ENCODE peak calls at places on chromosomes 11 and 22, in four cellular contexts. Z, M, J and T are unnamed samples. For H3K4me1, the result is how much of the 10 kb centered on the place peaks cover.

GRCh38 chr22:46897246-46897623 is 134.8 kb downstream of the TBC1D22A start:
- DNase-seq in Z (no peak), M (no peak), J (no peak), T (peak)

GRCh38 chr22:30424471-30425326 is 869 bp upstream of the MTFP1 start:
- DNase-seq in Z (no peak), M (peak), J (peak), T (peak)

GRCh38 chr11:129930306-129930705 is 34.9 kb upstream of the NFRKB start:
- DNase-seq in Z (no peak), M (no peak), J (no peak), T (no peak)

GRCh38 chr11:69122337-69122641 is 33.4 kb upstream of the SMIM38 start:
- DNase-seq in Z (no peak), M (no peak), J (no peak), T (no peak)

GRCh38 chr22:22026157-22026831 is 43.7 kb upstream of the TOP3B start:
- DNase-seq in Z (no peak), M (no peak), J (no peak), T (no peak)

GRCh38 chr11:85889676-85890579 is 34.7 kb downstream of the CCDC83 start:
- DNase-seq in Z (no peak), M (no peak), J (no peak), T (no peak)

GRCh38 chr11:20031155-20032001 is 128.9 kb downstream of the DBX1 start:
- DNase-seq in Z (no peak), M (no peak), J (no peak), T (no peak)

GRCh38 chr11:11931461-11932055 is 76.9 kb downstream of the DKK3 start:
- DNase-seq in Z (no peak), M (no peak), J (no peak), T (no peak)

GRCh38 chr11:90222459-90223247 is at the start of gene CHORDC1:
- DNase-seq in Z (peak), M (peak), J (peak), T (peak)

GRCh38 chr11:71490731-71491390 is 36.2 kb upstream of the KRTAP5-7 start:
- DNase-seq in Z (no peak), M (peak), J (peak), T (no peak)

GRCh38 chr22:44620129-44620840 is 81.7 kb upstream of the PRR5 start:
- DNase-seq in Z (no peak), M (peak), J (peak), T (peak)

GRCh38 chr11:15507592-15507991 is 392.9 kb downstream of the INSC start:
- DNase-seq in Z (no peak), M (no peak), J (no peak), T (no peak)

GRCh38 chr11:9704037-9704436 is 40.2 kb downstream of the SWAP70 start:
- DNase-seq in Z (no peak), M (no peak), J (no peak), T (no peak)

GRCh38 chr11:61601512-61601911 is 20.6 kb upstream of the SYT7 start:
- DNase-seq in Z (no peak), M (no peak), J (no peak), T (no peak)

GRCh38 chr22:21796863-21797262 is 61.3 kb upstream of the YPEL1 start:
- DNase-seq in Z (no peak), M (no peak), J (no peak), T (no peak)

GRCh38 chr11:3954448-3955298 is 99.2 kb downstream of the STIM1 start:
- DNase-seq in Z (no peak), M (no peak), J (no peak), T (no peak)

GRCh38 chr11:65366340-65366773 is 11.8 kb downstream of the TIGD3 start:
- DNase-seq in Z (no peak), M (no peak), J (no peak), T (no peak)

GRCh38 chr11:29119116-29119515 is 897.7 kb downstream of the KCNA4 start:
- DNase-seq in Z (no peak), M (no peak), J (no peak), T (no peak)

GRCh38 chr22:22855617-22856308 is 31.9 kb upstream of the IGLL5 start:
- DNase-seq in Z (no peak), M (no peak), J (peak), T (no peak)

GRCh38 chr11:75815345-75815983 is 454 bp downstream of the UVRAG start:
- DNase-seq in Z (no peak), M (no peak), J (peak), T (peak)

GRCh38 chr11:28524098-28524497 is 415.9 kb downstream of the METTL15 start:
- DNase-seq in Z (no peak), M (no peak), J (no peak), T (no peak)

GRCh38 chr22:23137905-23138520 is 3.8 kb downstream of the RSPH14 start:
- DNase-seq in Z (no peak), M (peak), J (no peak), T (no peak)

GRCh38 chr11:117058761-117059233 is 39.4 kb downstream of the SIK3 start:
- DNase-seq in Z (no peak), M (no peak), J (no peak), T (no peak)

GRCh38 chr22:46537221-46537945 is at the start of gene CELSR1:
- DNase-seq in Z (no peak), M (no peak), J (peak), T (peak)

GRCh38 chr11:116962108-116962507 is 124.7 kb upstream of the APOA1 start:
- DNase-seq in Z (no peak), M (no peak), J (no peak), T (no peak)

GRCh38 chr11:1299621-1300020 is 9.8 kb downstream of the TOLLIP start:
- DNase-seq in Z (no peak), M (no peak), J (peak), T (peak)

GRCh38 chr11:12267921-12268320 is 109.5 kb upstream of the PARVA start:
- DNase-seq in Z (no peak), M (no peak), J (no peak), T (no peak)

GRCh38 chr11:91104237-91104636 is 881.4 kb upstream of the CHORDC1 start:
- DNase-seq in Z (no peak), M (no peak), J (no peak), T (no peak)

GRCh38 chr22:46953968-46954755 is 191.7 kb downstream of the TBC1D22A start:
- DNase-seq in Z (no peak), M (no peak), J (no peak), T (peak)

GRCh38 chr11:33706961-33707360 is 6.3 kb upstream of the C11orf91 start:
- DNase-seq in Z (no peak), M (no peak), J (no peak), T (no peak)

GRCh38 chr11:102776454-102776853 is 4.0 kb downstream of the MMP10 start:
- DNase-seq in Z (no peak), M (no peak), J (no peak), T (no peak)

GRCh38 chr22:48754611-48755331 is 1072.9 kb downstream of the BRD1 start:
- DNase-seq in Z (no peak), M (no peak), J (no peak), T (no peak)

GRCh38 chr22:38257170-38257569 is 15.6 kb downstream of the TMEM184B start:
- DNase-seq in Z (no peak), M (no peak), J (no peak), T (no peak)

GRCh38 chr11:129278586-129279319 is 86.6 kb upstream of the ARHGAP32 start:
- DNase-seq in Z (no peak), M (peak), J (no peak), T (no peak)

GRCh38 chr11:105032495-105032894 is 2.4 kb downstream of the CASP1 start:
- DNase-seq in Z (no peak), M (no peak), J (no peak), T (no peak)

GRCh38 chr11:103228807-103229206 is 119.6 kb downstream of the DYNC2H1 start:
- DNase-seq in Z (no peak), M (no peak), J (no peak), T (no peak)

GRCh38 chr22:43402128-43402527 is 9.7 kb upstream of the MPPED1 start:
- DNase-seq in Z (no peak), M (peak), J (no peak), T (no peak)

GRCh38 chr11:56909080-56909479 is 79.6 kb upstream of the OR5AK2 start:
- DNase-seq in Z (no peak), M (no peak), J (no peak), T (no peak)

DNA sequence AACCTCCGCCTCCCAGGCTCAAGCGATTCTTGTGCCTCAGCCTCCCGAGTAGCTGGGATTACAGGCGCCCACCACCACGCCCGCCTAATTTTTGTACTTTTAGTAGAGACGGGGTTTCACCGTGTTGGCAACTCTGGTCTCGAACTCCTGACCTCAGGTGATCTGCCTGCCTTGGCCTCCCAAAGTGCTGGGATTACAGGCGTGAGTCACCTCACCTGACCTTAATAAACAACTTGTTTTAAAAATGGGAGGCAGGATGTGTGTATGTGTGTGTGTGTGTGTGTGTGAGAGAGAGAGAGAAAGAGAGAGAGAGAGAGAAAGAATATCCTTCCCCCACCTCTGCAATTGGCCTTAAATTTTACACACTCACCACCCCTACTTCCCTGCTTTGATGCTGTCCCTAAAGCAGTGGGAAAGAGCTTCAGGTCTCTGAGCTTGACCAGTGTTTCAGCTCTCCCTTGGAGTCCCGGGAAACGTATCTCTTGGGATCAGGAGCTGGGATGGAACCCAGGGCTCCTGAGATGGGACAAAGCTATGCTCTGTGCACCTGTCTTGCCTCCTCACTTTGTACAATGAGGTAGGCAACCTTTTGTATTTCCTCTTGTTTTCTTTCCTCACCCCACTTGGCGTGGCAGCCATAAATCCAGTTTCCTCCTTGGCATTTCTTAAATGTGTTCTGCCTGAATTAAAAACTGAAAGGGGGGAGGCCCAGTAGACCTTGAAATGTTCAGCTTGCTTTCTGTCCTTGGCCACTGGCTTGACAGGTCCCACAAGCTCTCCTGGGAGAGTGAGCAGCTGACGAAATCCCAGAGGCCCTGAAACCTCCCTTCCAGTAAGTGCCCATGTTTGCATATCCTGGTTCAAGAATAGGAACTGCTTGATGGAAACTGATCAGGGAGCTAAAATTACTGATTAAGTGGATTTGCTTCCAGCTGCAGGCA is 17.8 kb upstream of the XBP1 start:
- DNase-seq in Z (no peak), M (peak), J (no peak), T (peak)
- H3K4me1 ChIP-seq in Z (under half), M (half or more), J (under half), T (under half)

GRCh38 chr22:36463783-36464184 is 17.7 kb downstream of the TXN2 start:
- DNase-seq in Z (no peak), M (no peak), J (no peak), T (peak)
- H3K4me1 ChIP-seq in Z (under half), M (under half), J (under half), T (under half)

GRCh38 chr11:46346886-46347636 is at the start of gene DGKZ:
- DNase-seq in Z (no peak), M (peak), J (peak), T (peak)

GRCh38 chr11:46348566-46348981 is 1.3 kb downstream of the DGKZ start:
- DNase-seq in Z (no peak), M (no peak), J (no peak), T (no peak)

GRCh38 chr11:46345881-46346484 is 1.3 kb upstream of the DGKZ start:
- DNase-seq in Z (no peak), M (no peak), J (no peak), T (peak)

GRCh38 chr11:46348986-46349401 is 1.7 kb downstream of the DGKZ start:
- DNase-seq in Z (no peak), M (no peak), J (no peak), T (no peak)

GRCh38 chr11:46347637-46348311 is 511 bp downstream of the DGKZ start:
- DNase-seq in Z (no peak), M (peak), J (no peak), T (peak)
- H3K4me1 ChIP-seq in Z (half or more), M (under half), J (under half), T (under half)

DNA sequence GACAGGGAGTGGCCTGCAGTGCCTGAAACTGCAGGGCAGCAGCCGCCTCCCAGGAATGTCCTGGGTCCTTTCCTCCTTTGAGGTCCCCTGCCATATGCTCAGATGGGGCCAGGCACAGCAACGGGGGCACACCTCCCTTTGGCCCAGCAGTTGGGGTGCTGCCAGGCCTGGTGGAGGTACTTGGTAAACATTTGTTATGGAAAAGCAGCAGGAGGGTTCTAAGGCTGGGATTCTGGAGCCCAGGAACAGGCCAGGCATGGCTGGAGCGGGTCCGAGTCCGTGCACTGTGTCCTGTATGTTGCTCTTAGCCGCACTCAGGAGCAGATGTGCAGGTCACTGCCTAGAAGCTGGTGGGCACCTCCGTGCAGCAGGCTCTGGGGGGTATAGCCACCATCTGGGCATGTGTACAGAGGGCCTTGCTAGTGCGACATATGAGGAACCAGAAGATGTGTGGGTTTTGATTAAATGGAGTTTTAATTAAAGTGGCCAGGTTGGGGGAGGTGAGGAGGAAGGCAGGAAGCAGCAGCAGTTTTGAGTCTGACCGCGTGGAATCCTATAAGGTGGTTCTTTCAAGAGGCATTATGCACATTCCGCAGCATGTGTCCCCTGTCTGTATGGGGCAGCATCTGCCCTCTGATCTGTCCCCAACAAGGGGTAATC is 1.5 kb downstream of the ADORA2A start:
- DNase-seq in Z (no peak), M (peak), J (no peak), T (peak)
- H3K4me1 ChIP-seq in Z (under half), M (half or more), J (under half), T (under half)

GRCh38 chr11:96260067-96260511 is 82.9 kb downstream of the MAML2 start:
- DNase-seq in Z (no peak), M (no peak), J (no peak), T (no peak)

GRCh38 chr11:96260526-96260925 is 82.5 kb downstream of the MAML2 start:
- DNase-seq in Z (no peak), M (no peak), J (no peak), T (no peak)

GRCh38 chr11:96257972-96258951 is 84.7 kb downstream of the MAML2 start:
- DNase-seq in Z (no peak), M (no peak), J (no peak), T (no peak)

GRCh38 chr11:96257036-96257435 is 86.0 kb downstream of the MAML2 start:
- DNase-seq in Z (no peak), M (no peak), J (no peak), T (no peak)

GRCh38 chr11:96259053-96259837 is 83.8 kb downstream of the MAML2 start:
- DNase-seq in Z (no peak), M (no peak), J (no peak), T (no peak)
- H3K4me1 ChIP-seq in Z (under half), M (under half), J (under half), T (under half)

DNA sequence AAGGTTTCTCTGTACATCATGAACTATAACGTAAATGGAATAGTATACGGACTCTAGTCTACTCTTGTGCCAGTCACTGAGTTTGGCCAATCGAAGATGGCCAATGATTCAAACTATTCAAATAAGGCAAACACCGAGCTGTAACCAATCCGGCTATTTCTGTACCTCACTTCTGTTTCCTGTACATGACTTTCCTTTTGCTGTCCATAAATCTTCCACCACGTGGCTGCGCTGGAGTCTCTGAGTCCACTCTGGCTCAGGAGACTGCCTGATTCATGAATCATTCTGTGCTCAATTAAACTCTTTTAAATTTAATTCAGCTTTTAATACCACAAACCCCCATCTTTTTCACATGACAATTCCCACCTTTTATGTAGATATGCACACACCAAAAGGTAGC is 1.5 kb upstream of the JAML start:
- DNase-seq in Z (no peak), M (no peak), J (no peak), T (no peak)
- H3K4me1 ChIP-seq in Z (under half), M (under half), J (under half), T (under half)

DNA sequence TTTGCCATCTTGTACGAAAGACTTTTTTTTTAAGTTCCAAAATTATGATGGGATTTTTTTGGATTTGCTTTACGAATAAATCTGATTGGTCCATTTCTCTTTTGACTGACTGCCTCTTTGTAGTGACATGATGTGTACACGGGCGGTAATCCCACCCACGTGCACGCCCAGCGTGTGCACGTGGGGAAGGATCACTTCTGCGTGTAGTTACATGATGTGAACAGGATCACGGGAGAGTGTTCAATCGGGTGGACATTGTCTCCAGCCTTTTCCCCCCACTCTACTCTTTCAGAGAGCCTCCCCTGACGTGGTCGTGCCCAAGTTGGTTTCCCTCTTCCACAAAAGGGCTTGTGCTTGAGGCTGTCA is 43.1 kb downstream of the KCNC1 start:
- DNase-seq in Z (no peak), M (no peak), J (no peak), T (no peak)
- H3K4me1 ChIP-seq in Z (under half), M (under half), J (under half), T (under half)

GRCh38 chr11:66641834-66642233 is 3.3 kb downstream of the RBM4 start:
- DNase-seq in Z (no peak), M (no peak), J (no peak), T (no peak)
- H3K4me1 ChIP-seq in Z (half or more), M (half or more), J (under half), T (half or more)

DNA sequence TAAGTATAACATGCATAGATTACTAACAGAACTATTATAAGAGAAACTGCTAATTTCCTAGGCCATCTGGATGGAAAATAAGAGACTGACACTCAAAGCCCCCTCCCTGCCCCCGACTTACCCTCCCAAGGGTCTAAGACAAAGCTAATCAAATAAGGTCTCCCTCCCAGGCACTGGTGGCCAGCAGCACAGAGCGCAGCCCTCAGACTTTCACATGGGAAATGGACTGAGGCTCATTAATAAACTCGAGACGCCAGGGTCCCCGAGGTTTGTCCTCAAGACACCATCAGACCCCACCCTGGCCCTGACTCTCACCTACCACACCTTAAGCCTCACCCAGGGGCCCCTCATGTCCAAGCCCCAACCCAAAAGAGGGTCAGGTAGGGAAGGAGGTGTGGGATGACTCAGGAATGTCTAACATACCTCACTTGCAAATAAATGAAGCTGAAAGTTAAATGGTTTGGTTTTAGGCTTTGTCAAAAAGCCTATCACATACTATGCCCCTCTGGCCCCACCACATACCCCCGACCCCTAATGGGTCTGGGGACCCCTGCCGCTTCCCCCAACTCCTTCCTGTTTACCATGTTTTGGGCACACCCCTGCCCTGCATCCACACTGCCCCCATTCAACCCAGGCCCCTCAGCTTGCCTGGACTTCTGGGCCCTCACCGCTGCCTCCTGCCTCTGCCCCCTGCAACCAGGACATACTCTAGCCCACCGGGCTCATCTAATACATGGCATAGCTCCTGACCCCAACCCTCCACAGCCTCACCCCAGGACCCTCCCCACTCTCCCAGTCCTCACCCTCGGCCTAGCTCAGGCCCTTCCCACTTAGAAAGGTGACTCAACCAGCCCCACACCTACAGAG is 11.4 kb downstream of the ARAP1 start:
- DNase-seq in Z (no peak), M (no peak), J (no peak), T (peak)
- H3K4me1 ChIP-seq in Z (half or more), M (under half), J (under half), T (under half)